ENCODE peak calls at places on chromosomes 2 and 18, in five cellular contexts. S is left ventricle myocardium inferior, M is neural progenitor cell, H is AG04450, P is astrocyte of the cerebellum. L is an unnamed sample.

GRCh38 chr18:61019902-61020301 is 313.3 kb upstream of the CDH20 start:
- DNase-seq in H (no peak), S (no peak), M (no peak), P (no peak), L (no peak)

GRCh38 chr18:74493689-74494088 is 2.5 kb upstream of the CNDP2 start:
- DNase-seq in P (peak), S (no peak), H (peak), M (peak), L (no peak)

GRCh38 chr2:120014231-120014990 is 1.5 kb downstream of the EPB41L5 start:
- DNase-seq in S (no peak), H (no peak), P (no peak), M (peak), L (no peak)

GRCh38 chr2:226362991-226363390 is 436.6 kb downstream of the IRS1 start:
- DNase-seq in H (peak), M (no peak), S (no peak), P (no peak), L (no peak)

GRCh38 chr2:28755411-28755810 is 3.8 kb downstream of the PPP1CB start:
- DNase-seq in P (peak), M (no peak), H (no peak), S (no peak), L (no peak)

GRCh38 chr2:11677146-11678055 is 7.4 kb upstream of the NTSR2 start:
- DNase-seq in S (peak), M (peak), P (no peak), H (no peak), L (no peak)

GRCh38 chr2:143026411-143027054 is 102.7 kb upstream of the ARHGAP15 start:
- DNase-seq in P (no peak), H (no peak), M (peak), S (no peak), L (no peak)

GRCh38 chr2:5748941-5749731 is 57.0 kb downstream of the SOX11 start:
- DNase-seq in P (no peak), M (no peak), H (no peak), S (peak), L (no peak)

GRCh38 chr2:190404487-190404886 is 3.7 kb upstream of the MFSD6 start:
- DNase-seq in S (no peak), M (no peak), P (no peak), H (no peak), L (no peak)

GRCh38 chr2:218658671-218659257 is 659 bp downstream of the ZNF142 start:
- DNase-seq in M (peak), P (no peak), H (no peak), S (no peak), L (no peak)

GRCh38 chr18:9130806-9131205 is 5.8 kb upstream of the ANKRD12 start:
- DNase-seq in H (no peak), S (no peak), M (no peak), P (no peak), L (no peak)

GRCh38 chr2:135532581-135532980 is 1.3 kb downstream of the R3HDM1 start:
- DNase-seq in M (no peak), H (no peak), S (no peak), P (no peak), L (no peak)

GRCh38 chr18:61896767-61897166 is 4.0 kb upstream of the RNF152 start:
- DNase-seq in P (peak), H (no peak), M (peak), S (peak), L (no peak)

GRCh38 chr2:150410809-150411208 is 76.7 kb downstream of the RND3 start:
- DNase-seq in H (peak), P (peak), M (peak), S (no peak), L (no peak)

GRCh38 chr2:207055254-207055653 is 110.5 kb downstream of the KLF7 start:
- DNase-seq in P (no peak), H (no peak), S (no peak), M (no peak), L (no peak)

GRCh38 chr2:109342890-109343289 is 213.9 kb downstream of the SH3RF3 start:
- DNase-seq in H (no peak), M (peak), S (no peak), P (no peak), L (no peak)

GRCh38 chr2:158889135-158889853 is 79.1 kb upstream of the TANC1 start:
- DNase-seq in H (no peak), P (no peak), S (no peak), M (no peak), L (no peak)

GRCh38 chr18:63963610-63964256 is 6.1 kb upstream of the SERPINB8 start:
- DNase-seq in M (peak), H (peak), S (no peak), P (peak), L (peak)

GRCh38 chr2:64288321-64288931 is 144.2 kb upstream of the PELI1 start:
- DNase-seq in H (peak), M (no peak), S (no peak), P (peak), L (peak)

GRCh38 chr2:127479219-127479825 is 47.0 kb downstream of the IWS1 start:
- DNase-seq in P (peak), M (peak), S (no peak), H (peak), L (peak)

GRCh38 chr2:173607601-173608311 is 253.1 kb downstream of the CDCA7 start:
- DNase-seq in M (no peak), S (peak), P (no peak), H (no peak), L (no peak)

DNA sequence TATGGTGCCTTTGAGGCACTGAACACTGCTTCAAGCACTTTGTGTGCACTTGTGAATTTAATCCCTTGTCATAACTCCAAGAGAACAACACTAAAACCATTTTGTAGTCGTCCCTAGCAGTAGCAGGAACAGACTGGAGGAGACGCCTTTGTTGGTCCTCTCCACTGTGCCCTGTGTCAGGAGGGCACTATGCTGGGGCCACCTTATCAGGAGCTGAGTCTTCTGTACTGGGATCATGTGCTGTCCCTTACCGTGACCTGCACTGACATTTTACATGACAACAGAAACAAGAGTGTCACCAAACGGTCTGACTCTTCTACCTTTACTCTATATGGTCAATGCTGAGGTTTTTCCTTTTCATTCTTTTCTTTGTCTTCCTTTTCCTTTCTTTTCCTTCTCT is 62.0 kb downstream of the ACOXL start:
- DNase-seq in S (no peak), P (no peak), M (no peak), H (no peak), L (no peak)
- TF ChIP-seq CTCF in S (no peak), P (no peak), M (no peak), H (no peak), L (no peak)

GRCh38 chr2:98170076-98170475 is 83.1 kb downstream of the VWA3B start:
- DNase-seq in H (no peak), S (no peak), M (no peak), P (no peak), L (no peak)

GRCh38 chr2:98172951-98173350 is 86.0 kb downstream of the VWA3B start:
- DNase-seq in P (no peak), M (no peak), H (no peak), S (no peak), L (no peak)

GRCh38 chr2:98172150-98172765 is 85.3 kb downstream of the VWA3B start:
- DNase-seq in P (no peak), H (no peak), S (no peak), M (no peak), L (no peak)

GRCh38 chr2:98180456-98180855 is 93.5 kb downstream of the VWA3B start:
- DNase-seq in S (no peak), H (no peak), P (no peak), M (no peak), L (no peak)

GRCh38 chr2:98175811-98176210 is 88.8 kb downstream of the VWA3B start:
- DNase-seq in P (no peak), M (peak), S (no peak), H (no peak), L (no peak)
- TF ChIP-seq CTCF in P (no peak), M (no peak), S (peak), H (no peak), L (no peak)

DNA sequence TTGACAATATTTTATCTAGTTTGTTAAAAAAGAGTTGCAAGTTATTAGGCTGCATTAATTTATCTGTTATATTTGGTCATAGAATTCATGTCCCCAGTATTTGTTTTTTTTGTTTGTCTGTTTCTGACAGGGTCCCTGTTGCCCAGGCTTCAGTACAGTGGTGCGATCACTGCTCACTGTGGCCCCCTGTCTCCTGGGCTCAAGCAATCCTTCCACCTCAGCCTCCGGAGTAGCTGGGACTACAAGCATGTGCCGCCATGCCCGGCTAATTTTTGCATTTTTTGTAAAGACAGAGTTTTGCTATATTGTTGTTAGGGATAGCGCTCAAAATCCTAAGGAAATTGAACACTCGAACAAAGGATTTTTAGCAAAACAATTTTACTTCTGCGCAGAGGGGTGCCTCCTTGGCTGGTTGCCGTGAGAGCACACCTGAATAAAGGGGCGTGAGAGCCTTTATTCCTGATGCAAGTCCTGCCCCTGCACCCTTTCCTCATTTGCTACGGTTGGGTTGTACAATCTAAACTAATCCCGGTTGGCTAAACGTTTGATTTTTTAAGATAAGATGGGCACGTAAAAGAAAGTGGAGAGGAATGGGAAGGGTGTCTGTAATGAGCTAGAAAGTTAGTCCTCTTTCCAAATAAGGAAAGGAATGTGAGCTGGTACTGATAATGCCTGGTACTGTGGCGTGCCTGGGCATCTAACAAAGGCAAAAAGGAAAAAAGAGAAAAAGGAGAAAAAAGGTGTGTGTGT is 65.5 kb downstream of the COMMD1 start:
- DNase-seq in S (no peak), M (peak), H (no peak), P (no peak), L (no peak)
- TF ChIP-seq CTCF in S (peak), M (peak), H (no peak), P (no peak), L (no peak)

GRCh38 chr18:13530879-13531387 is 195.4 kb downstream of the FAM210A start:
- DNase-seq in S (peak), H (no peak), P (peak), M (peak), L (peak)
- TF ChIP-seq CTCF in S (peak), H (peak), P (peak), M (peak), L (peak)

DNA sequence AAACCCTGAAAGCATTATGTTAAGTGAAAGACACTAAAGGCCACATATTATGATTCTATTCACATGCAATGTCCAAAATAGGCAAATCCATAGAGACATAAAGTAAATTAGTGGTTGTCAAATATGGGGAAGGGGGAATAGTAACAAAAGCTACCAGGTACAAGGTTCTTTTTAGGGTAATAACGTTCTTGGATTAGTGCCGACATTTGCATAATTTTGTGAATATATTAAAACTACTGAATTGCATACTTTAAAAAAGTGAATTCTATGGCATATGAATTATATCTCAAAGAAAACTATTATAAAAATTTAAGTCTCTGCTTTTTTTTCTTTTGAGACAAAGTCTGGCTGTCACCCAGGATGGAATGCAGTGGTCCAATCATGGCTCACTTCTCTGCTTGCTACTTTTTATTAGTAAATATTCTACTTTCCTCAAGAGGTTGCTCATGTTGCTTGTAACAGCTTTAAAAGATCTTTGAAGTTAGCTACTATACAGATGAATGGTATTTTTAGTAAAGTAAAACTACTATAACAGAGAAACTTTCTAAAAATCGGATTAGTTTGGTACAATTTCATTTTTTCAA is 2.5 kb downstream of the SESTD1 start:
- DNase-seq in H (no peak), P (no peak), M (no peak), S (no peak), L (no peak)
- TF ChIP-seq CTCF in H (no peak), P (no peak), M (no peak), S (no peak), L (no peak)

DNA sequence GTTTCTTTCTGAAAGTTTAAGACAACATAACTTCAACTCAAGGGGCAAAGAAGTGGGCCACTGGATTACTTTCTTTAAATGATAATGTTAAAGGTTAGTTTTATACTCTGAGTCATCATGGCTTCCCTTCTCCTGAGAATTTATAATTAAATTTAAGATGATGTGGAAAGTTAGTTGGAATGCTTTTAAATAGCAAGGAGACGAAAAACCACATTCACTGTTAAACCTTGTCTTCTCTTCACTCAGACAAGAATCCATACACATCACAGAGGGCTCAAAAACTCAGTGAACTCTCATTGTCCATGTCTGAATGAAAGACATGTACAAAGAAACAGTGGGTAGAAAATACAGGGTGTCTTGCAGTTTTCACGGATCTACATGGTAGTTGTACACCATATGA is 65.6 kb downstream of the COL5A2 start:
- DNase-seq in H (no peak), P (no peak), M (no peak), S (no peak), L (no peak)
- TF ChIP-seq CTCF in H (no peak), P (no peak), M (no peak), S (no peak), L (no peak)

DNA sequence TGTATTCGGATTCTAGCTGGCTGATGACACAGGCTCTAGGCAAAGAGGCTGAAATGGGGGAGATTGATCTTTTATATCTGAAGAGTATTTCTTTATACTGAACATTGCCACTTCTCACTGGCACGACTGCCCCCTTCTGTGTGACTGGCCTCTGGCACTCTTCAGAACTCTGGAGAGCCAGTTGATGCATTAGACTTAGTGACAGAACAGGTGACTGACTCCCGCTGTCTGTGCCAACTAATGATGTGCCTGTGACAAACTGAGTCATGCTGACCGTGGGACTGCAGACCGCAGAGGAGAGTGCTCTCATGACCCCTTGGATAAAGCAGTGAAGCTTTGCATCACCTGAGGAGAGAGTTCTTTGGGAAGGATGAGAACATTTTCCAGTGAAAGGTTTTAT is 14.4 kb downstream of the MGAT5 start:
- DNase-seq in S (peak), H (no peak), M (no peak), P (no peak), L (no peak)
- TF ChIP-seq CTCF in S (peak), H (no peak), M (no peak), P (no peak), L (no peak)